ENCODE peak calls at places on chromosomes 3 and 15, in ten cellular contexts. Z, I, Y, F, E, T, V, X, D and G are unnamed samples.
A peak's percentile ranks its signal among the peaks of the same experiment; 100 is the strongest.

GRCh38 chr15:77616072-77616471 is 16.6 kb downstream of the LINGO1 start:
- DNase-seq in F (no peak), Y (no peak), V (no peak), Z (no peak), X (no peak), E (no peak), D (no peak), I (no peak), T (no peak), G (no peak)

GRCh38 chr3:42023380-42023779 is 61.5 kb upstream of the ULK4 start:
- DNase-seq in E (peak; percentile 79), F (peak; percentile 12), Z (no peak), Y (no peak), D (no peak), V (no peak), T (no peak), I (no peak), X (no peak), G (no peak)

GRCh38 chr15:72992733-72993321 is 59.4 kb upstream of the NEO1 start:
- DNase-seq in D (no peak), F (no peak), I (no peak), Y (no peak), T (no peak), V (no peak), E (no peak), X (no peak), Z (peak; percentile 12), G (no peak)

GRCh38 chr15:59153466-59153865 is 48.5 kb downstream of the CCNB2 start:
- DNase-seq in I (no peak), V (no peak), F (no peak), E (no peak), X (no peak), Y (no peak), D (no peak), Z (no peak), T (no peak), G (no peak)

GRCh38 chr3:121483290-121483689 is 62.5 kb downstream of the POLQ start:
- DNase-seq in Y (no peak), V (no peak), T (peak; percentile 25), F (no peak), E (no peak), D (no peak), X (no peak), I (no peak), Z (peak; percentile 43), G (no peak)

GRCh38 chr15:55799287-55800212 is 56.6 kb upstream of the PRTG start:
- DNase-seq in I (peak; percentile 27), T (no peak), Z (peak; percentile 25), Y (peak; percentile 86), V (no peak), F (peak; percentile 33), D (no peak), X (peak; percentile 70), E (peak; percentile 93), G (peak; percentile 81)

GRCh38 chr15:32986147-32986546 is 208.4 kb downstream of the FMN1 start:
- DNase-seq in Z (no peak), D (no peak), I (no peak), Y (no peak), T (no peak), V (no peak), F (no peak), X (no peak), E (no peak), G (no peak)

GRCh38 chr3:43455233-43455632 is 166.6 kb downstream of the ANO10 start:
- DNase-seq in T (peak; percentile 62), D (no peak), I (no peak), Z (peak; percentile 73), X (no peak), V (no peak), F (no peak), Y (peak; percentile 5), E (no peak), G (peak; percentile 90)

GRCh38 chr3:85935171-85935570 is 976.4 kb downstream of the CADM2 start:
- DNase-seq in X (no peak), T (no peak), D (no peak), Z (no peak), Y (no peak), I (no peak), F (no peak), E (no peak), V (no peak), G (no peak)

GRCh38 chr15:23039151-23039916 is at the start of gene TUBGCP5:
- DNase-seq in D (peak; percentile 97), Z (peak; percentile 92), T (peak; percentile 96), F (peak; percentile 97), V (peak; percentile 82), E (peak; percentile 99), Y (peak; percentile 99), I (peak; percentile 97), X (peak; percentile 99), G (peak; percentile 98)
- TF ChIP-seq CTCF in D (no peak), Z (peak; percentile 23), T (peak; percentile 49), F (peak; percentile 51), V (peak; percentile 40), E (peak; percentile 63), Y (no peak), I (peak; percentile 31), X (peak; percentile 35), G (peak; percentile 76)

GRCh38 chr3:45611619-45612018 is 17.1 kb downstream of the LIMD1 start:
- DNase-seq in F (no peak), T (peak; percentile 86), I (no peak), V (no peak), Y (no peak), D (no peak), E (no peak), Z (no peak), X (no peak), G (no peak)

GRCh38 chr3:45608885-45609284 is 14.3 kb downstream of the LIMD1 start:
- DNase-seq in V (no peak), D (no peak), Y (no peak), F (no peak), E (no peak), I (peak; percentile 80), T (no peak), Z (peak; percentile 50), X (no peak), G (no peak)

GRCh38 chr3:45612138-45612537 is 17.6 kb downstream of the LIMD1 start:
- DNase-seq in V (no peak), F (no peak), I (no peak), X (no peak), E (no peak), D (no peak), T (no peak), Y (no peak), Z (no peak), G (no peak)

GRCh38 chr3:45608296-45608695 is 13.7 kb downstream of the LIMD1 start:
- DNase-seq in X (no peak), E (no peak), Y (no peak), F (no peak), T (no peak), V (no peak), Z (no peak), I (no peak), D (no peak), G (no peak)

GRCh38 chr3:45610129-45610528 is 15.6 kb downstream of the LIMD1 start:
- DNase-seq in Z (no peak), T (no peak), Y (no peak), X (no peak), E (no peak), I (no peak), V (no peak), D (no peak), F (no peak), G (no peak)
- H3K4me1 ChIP-seq in Z (peaks cover 23% of the 10 kb centered on the region), T (peaks cover 41% of the 10 kb centered on the region), Y (peaks cover 15% of the 10 kb centered on the region), X (peaks cover 65% of the 10 kb centered on the region), E (no peaks in the 10 kb centered on the region), I (peaks cover 49% of the 10 kb centered on the region), V (peaks cover 27% of the 10 kb centered on the region), D (no peaks in the 10 kb centered on the region), F (peaks cover 7% of the 10 kb centered on the region), G (peaks cover 30% of the 10 kb centered on the region)

DNA sequence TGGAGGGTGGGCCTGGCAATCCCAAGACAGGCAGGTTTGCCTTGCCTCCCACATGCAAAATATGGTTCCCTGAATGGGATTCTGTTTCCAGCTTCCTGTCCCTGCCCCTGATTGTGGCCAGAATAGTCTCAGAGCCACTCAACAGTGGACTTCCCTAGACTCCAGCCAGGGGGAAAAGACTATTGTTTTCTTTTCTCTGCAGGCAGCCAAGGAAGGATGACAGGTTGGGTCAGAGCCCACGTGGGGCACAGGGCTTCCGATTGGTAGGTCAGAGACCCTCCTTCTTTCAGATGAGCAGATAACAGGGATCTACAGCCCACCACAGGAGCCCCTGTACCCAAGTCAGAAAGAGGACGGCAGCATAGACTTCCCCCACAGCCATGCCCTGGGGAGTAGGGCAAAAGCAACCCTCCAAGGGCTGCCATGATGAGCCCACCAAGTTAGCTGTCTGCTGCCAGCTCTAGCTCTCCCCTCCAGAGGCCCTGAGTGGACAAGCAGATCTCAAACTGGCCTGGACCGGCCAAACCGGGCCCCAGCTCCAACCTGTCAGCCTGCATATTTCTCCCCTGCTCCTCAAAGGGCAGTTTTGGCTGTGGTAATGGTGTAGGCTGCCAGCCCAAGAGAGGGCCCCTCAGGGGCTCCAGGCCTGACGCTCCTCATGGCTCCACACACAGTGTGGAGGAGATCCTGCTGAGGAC is 6.3 kb downstream of the TLR9 start:
- DNase-seq in X (peak; percentile 79), V (no peak), Y (no peak), F (no peak), I (peak; percentile 71), Z (no peak), E (peak; percentile 41), T (no peak), D (no peak), G (no peak)
- TF ChIP-seq CTCF in X (no peak), V (no peak), Y (no peak), F (no peak), I (no peak), Z (no peak), E (peak; percentile 18), T (no peak), D (no peak), G (no peak)

GRCh38 chr3:3302964-3303363 is 123.5 kb upstream of the CRBN start:
- DNase-seq in X (no peak), F (no peak), Y (peak; percentile 56), I (no peak), V (no peak), E (no peak), D (no peak), Z (no peak), T (no peak), G (no peak)
- H3K4me1 ChIP-seq in X (no peaks in the 10 kb centered on the region), F (no peaks in the 10 kb centered on the region), Y (peaks cover 6% of the 10 kb centered on the region), I (no peaks in the 10 kb centered on the region), V (no peaks in the 10 kb centered on the region), E (no peaks in the 10 kb centered on the region), D (no peaks in the 10 kb centered on the region), Z (no peaks in the 10 kb centered on the region), T (no peaks in the 10 kb centered on the region), G (no peaks in the 10 kb centered on the region)

GRCh38 chr3:143001369-143002082 is at the start of gene U2SURP:
- DNase-seq in F (peak; percentile 96), T (peak; percentile 98), Z (peak; percentile 99), D (peak; percentile 95), I (peak; percentile 95), E (peak; percentile 99), X (peak; percentile 97), Y (peak; percentile 100), V (peak; percentile 81), G (peak; percentile 99)
- TF ChIP-seq CTCF in F (no peak), T (no peak), Z (no peak), D (no peak), I (no peak), E (no peak), X (no peak), Y (no peak), V (no peak), G (peak; percentile 5)